ENCODE peak calls at places on chromosome 2, in five cellular contexts. N is left ventricle myocardium inferior; P is CD8-positive, alpha-beta T cell; V is IMR-90; W is Calu3. O is an unnamed sample.

GRCh38 chr2:44060990-44061389 is 65.2 kb upstream of the LRPPRC start:
- DNase-seq in N (no peak), P (no peak), V (no peak), W (no peak), O (no peak)

GRCh38 chr2:217356795-217357194 is 496.9 kb upstream of the TNP1 start:
- DNase-seq in N (no peak), P (no peak), V (no peak), W (no peak), O (no peak)

GRCh38 chr2:218028562-218029348 is 26.0 kb upstream of the TNS1 start:
- DNase-seq in N (no peak), P (no peak), V (no peak), W (no peak), O (peak)

GRCh38 chr2:75548036-75548573 is 12.6 kb downstream of the EVA1A start:
- DNase-seq in N (no peak), P (peak), V (peak), W (no peak), O (no peak)

GRCh38 chr2:18356676-18357075 is 203.8 kb downstream of the RDH14 start:
- DNase-seq in N (no peak), P (no peak), V (peak), W (no peak), O (no peak)

GRCh38 chr2:95264626-95265025 is 9.6 kb upstream of the PROM2 start:
- DNase-seq in N (no peak), P (no peak), V (no peak), W (no peak), O (no peak)

GRCh38 chr2:129885735-129886134 is 93.7 kb upstream of the RAB6C start:
- DNase-seq in N (no peak), P (no peak), V (no peak), W (no peak), O (no peak)

GRCh38 chr2:237574467-237574866 is 8.1 kb downstream of the PRLH start:
- DNase-seq in N (no peak), P (no peak), V (no peak), W (no peak), O (no peak)

GRCh38 chr2:714005-714741 is 37.0 kb upstream of the TMEM18 start:
- DNase-seq in N (no peak), P (peak), V (peak), W (peak), O (no peak)

GRCh38 chr2:224449212-224450147 is 47.6 kb upstream of the FAM124B start:
- DNase-seq in N (no peak), P (no peak), V (no peak), W (peak), O (no peak)

GRCh38 chr2:7089284-7089683 is 172.1 kb downstream of the RNF144A start:
- DNase-seq in N (no peak), P (no peak), V (no peak), W (no peak), O (no peak)

GRCh38 chr2:96265349-96265839 is 403 bp downstream of the TMEM127 start:
- DNase-seq in N (peak), P (no peak), V (no peak), W (peak), O (no peak)

GRCh38 chr2:147523415-147523814 is 321.4 kb upstream of the ACVR2A start:
- DNase-seq in N (no peak), P (no peak), V (no peak), W (no peak), O (no peak)

GRCh38 chr2:138942466-138942865 is 162.3 kb upstream of the NXPH2 start:
- DNase-seq in N (no peak), P (no peak), V (no peak), W (no peak), O (no peak)

GRCh38 chr2:233209117-233209977 is 42.1 kb upstream of the ATG16L1 start:
- DNase-seq in N (no peak), P (no peak), V (peak), W (no peak), O (no peak)

GRCh38 chr2:17303496-17303895 is 214.7 kb downstream of the RAD51AP2 start:
- DNase-seq in N (no peak), P (no peak), V (peak), W (no peak), O (no peak)

GRCh38 chr2:236550701-236551465 is 18.7 kb upstream of the ACKR3 start:
- DNase-seq in N (no peak), P (no peak), V (no peak), W (no peak), O (no peak)

GRCh38 chr2:163556511-163556910 is 179.3 kb downstream of the FIGN start:
- DNase-seq in N (no peak), P (no peak), V (no peak), W (no peak), O (no peak)

GRCh38 chr2:163551974-163552373 is 183.8 kb downstream of the FIGN start:
- DNase-seq in N (no peak), P (no peak), V (no peak), W (no peak), O (no peak)

GRCh38 chr2:163554864-163555263 is 180.9 kb downstream of the FIGN start:
- DNase-seq in N (no peak), P (no peak), V (no peak), W (no peak), O (no peak)

GRCh38 chr2:163553601-163554000 is 182.2 kb downstream of the FIGN start:
- DNase-seq in N (no peak), P (no peak), V (no peak), W (no peak), O (no peak)

GRCh38 chr2:163552758-163553157 is 183.1 kb downstream of the FIGN start:
- DNase-seq in N (no peak), P (no peak), V (no peak), W (no peak), O (no peak)
- TF ChIP-seq CTCF in N (peak), P (no peak), V (no peak), W (no peak), O (no peak)

GRCh38 chr2:151410485-151410833 is 757 bp downstream of the RIF1 start:
- DNase-seq in N (peak), P (peak), V (peak), W (peak), O (no peak)

GRCh38 chr2:151407281-151407680 is 2.4 kb upstream of the RIF1 start:
- DNase-seq in N (no peak), P (no peak), V (no peak), W (no peak), O (no peak)

GRCh38 chr2:151408788-151409600 is 708 bp upstream of the RIF1 start:
- DNase-seq in N (no peak), P (no peak), V (no peak), W (no peak), O (no peak)

GRCh38 chr2:151405376-151405775 is 4.3 kb upstream of the RIF1 start:
- DNase-seq in N (no peak), P (no peak), V (no peak), W (no peak), O (no peak)

GRCh38 chr2:151409601-151410484 is at the start of gene RIF1:
- DNase-seq in N (peak), P (peak), V (peak), W (peak), O (peak)
- TF ChIP-seq CTCF in N (peak), P (peak), V (peak), W (peak), O (peak)

GRCh38 chr2:196639180-196640030 is at the start of gene CCDC150:
- DNase-seq in N (peak), P (peak), V (peak), W (peak), O (peak)
- TF ChIP-seq CTCF in N (peak), P (no peak), V (peak), W (no peak), O (no peak)

DNA sequence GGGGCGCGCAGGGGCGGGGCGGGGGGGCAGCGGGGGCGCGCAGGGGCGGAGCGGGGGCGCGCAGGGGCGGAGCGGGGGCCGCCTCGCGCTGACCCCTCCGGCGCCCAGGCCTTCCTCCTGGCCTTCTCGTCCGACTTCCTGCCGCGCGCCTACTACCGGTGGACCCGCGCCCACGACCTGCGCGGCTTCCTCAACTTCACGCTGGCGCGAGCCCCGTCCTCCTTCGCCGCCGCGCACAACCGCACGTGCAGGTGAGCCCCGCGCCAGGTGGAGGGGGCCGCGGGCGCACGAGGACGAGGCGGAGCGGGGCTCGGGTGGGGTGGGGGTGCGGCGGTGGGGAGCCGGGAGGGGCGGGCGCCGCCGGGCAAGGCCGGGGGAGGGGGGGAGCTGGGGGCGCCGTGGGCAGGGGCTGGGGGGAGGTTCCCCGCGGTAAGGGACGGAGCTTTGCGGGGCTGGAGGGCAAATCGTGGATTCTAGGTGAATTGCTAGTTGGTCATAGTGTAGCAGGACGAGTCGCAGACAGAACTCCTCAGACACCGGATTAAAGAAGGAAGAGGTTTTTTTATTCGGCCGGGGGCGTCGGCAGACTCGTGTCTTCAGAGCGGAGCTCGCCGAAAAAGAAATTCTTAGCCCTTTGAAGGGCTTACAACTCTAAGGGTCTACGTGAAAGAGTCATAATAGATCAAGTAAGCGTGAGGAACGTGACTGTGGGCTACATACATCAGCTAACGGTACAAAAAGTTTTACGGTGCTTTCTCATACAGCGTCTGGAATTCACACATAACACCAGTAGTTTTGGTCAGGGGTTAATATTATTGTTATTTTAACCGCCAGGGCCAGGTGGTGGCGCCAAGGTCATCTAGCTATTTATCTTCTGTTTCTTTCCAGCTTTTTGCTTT is 29.9 kb downstream of the ANO7 start:
- DNase-seq in N (peak), P (no peak), V (peak), W (peak), O (peak)
- TF ChIP-seq CTCF in N (peak), P (no peak), V (peak), W (no peak), O (no peak)

DNA sequence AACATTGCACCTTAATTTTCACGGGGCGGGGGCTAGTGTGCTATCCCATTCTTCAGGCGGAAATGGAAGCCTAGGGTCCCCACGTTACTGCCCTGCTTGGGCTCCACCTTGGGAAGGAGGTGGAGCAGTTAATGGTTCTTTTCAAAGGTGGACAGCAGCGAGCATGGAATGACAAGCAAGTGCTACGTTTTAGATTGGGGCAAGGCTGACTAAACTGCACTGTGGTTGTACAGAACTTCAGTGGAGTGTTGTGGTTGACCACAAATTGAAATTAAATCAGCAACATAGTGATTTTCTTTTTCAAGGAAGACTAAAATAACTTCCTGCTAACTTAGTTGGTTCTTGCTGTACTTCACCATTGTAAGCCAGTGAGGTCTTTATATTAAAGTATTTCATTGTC is 47.0 kb downstream of the CHRNA1 start:
- DNase-seq in N (no peak), P (no peak), V (peak), W (no peak), O (no peak)
- TF ChIP-seq CTCF in N (no peak), P (no peak), V (no peak), W (no peak), O (no peak)

DNA sequence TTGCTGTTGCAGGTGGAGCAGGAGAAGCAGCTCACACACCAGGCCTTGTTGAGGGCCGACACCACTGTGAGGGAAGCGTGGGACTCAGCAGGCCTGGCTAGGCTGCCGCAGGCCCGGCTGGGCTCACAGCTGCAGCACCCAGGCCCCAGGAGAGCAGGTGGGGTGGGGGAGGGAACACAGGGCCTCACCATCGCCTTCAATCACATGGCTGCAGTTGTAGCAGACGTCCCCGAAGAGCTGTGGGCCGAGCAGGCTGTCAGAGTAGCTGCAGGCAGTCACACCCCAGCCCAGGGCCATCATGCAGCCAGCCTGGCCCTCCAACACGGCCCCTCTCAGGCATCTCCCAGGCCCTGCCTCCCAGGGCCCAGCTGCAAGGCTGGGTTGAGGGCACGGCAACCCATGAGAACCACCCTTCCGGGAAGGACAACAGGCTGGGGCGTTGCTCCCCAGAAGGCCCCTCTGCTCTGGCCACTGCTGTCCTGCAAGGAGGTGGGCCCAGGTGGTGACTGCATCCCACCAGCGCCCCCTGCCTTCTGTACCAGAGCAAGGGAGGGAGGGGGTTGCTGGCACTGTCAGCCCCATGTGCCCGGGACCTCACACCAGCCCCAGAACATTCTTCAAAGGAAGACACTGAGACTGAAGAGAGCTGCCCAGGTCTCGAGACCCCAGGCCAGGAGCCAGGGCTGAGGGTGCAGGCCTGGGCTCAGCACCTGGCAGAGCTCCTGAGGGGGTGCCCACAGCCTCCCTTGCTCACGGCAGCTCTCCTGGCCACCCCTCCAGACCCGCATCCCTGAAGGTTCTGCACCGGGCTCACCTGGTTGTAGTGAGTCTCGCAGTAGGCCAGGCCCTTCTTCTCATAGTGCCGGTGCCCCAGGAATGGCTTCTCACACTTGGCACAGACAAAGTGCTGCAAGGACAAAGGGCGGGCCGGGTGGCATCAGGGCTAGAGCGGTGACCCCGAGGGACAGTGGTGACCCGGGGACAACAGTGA is 5.6 kb upstream of the GPR17 start:
- DNase-seq in N (no peak), P (no peak), V (no peak), W (no peak), O (no peak)
- TF ChIP-seq CTCF in N (peak), P (peak), V (peak), W (no peak), O (no peak)

GRCh38 chr2:61732787-61733186 is 121.1 kb downstream of the FAM161A start:
- DNase-seq in N (no peak), P (no peak), V (no peak), W (no peak), O (no peak)
- TF ChIP-seq CTCF in N (no peak), P (no peak), V (no peak), W (no peak), O (no peak)

O was measured in natural killer cell.